ENCODE peak calls at places on chromosomes 5 and 9, in seven cellular contexts. X is tibial nerve, T is heart left ventricle, G is spleen, H is ovary, A is testis, W is A549. U is an unnamed sample.

GRCh38 chr5:55923177-55923872 is 71.4 kb downstream of the IL6ST start:
- DNase-seq in X (no peak), T (peak; percentile 39), G (no peak), H (no peak), A (no peak), W (no peak), U (peak; percentile 83)

GRCh38 chr9:36840895-36841536 is 193.1 kb downstream of the PAX5 start:
- DNase-seq in X (no peak), T (no peak), G (no peak), H (no peak), A (no peak), W (no peak), U (no peak)

GRCh38 chr5:167050568-167051214 is 1240.8 kb upstream of the WWC1 start:
- DNase-seq in X (no peak), T (no peak), G (no peak), H (no peak), A (peak; percentile 61), W (no peak), U (no peak)

GRCh38 chr9:105341784-105342183 is 97.3 kb downstream of the SLC44A1 start:
- DNase-seq in X (no peak), T (no peak), G (no peak), H (no peak), A (no peak), W (no peak), U (no peak)

GRCh38 chr5:102628449-102629175 is 126.5 kb upstream of the PAM start:
- DNase-seq in X (no peak), T (peak; percentile 20), G (no peak), H (no peak), A (no peak), W (no peak), U (no peak)

GRCh38 chr5:143932584-143932983 is 120.6 kb downstream of the HMHB1 start:
- DNase-seq in X (no peak), T (no peak), G (no peak), H (no peak), A (no peak), W (no peak), U (no peak)

GRCh38 chr5:87944553-87945320 is 323.9 kb downstream of the TMEM161B start:
- DNase-seq in X (no peak), T (peak; percentile 43), G (no peak), H (no peak), A (no peak), W (no peak), U (no peak)

GRCh38 chr5:172118891-172119290 is 69.1 kb downstream of the STK10 start:
- DNase-seq in X (no peak), T (no peak), G (no peak), H (no peak), A (peak; percentile 64), W (no peak), U (no peak)

GRCh38 chr5:139517683-139518564 is 35.4 kb upstream of the STING1 start:
- DNase-seq in X (peak; percentile 91), T (peak; percentile 93), G (peak; percentile 99), H (peak; percentile 95), A (peak; percentile 95), W (peak; percentile 89), U (peak; percentile 98)
- TF ChIP-seq POLR2A in X (peak; percentile 63), T (peak; percentile 61), G (peak; percentile 31), H (peak; percentile 60), A (no peak), W (peak; percentile 84), U (no peak)

GRCh38 chr5:177370488-177371119 is 12.9 kb downstream of the RGS14 start:
- DNase-seq in X (peak; percentile 48), T (peak; percentile 70), G (peak; percentile 95), H (peak; percentile 81), A (peak; percentile 84), W (peak; percentile 95), U (no peak)
- TF ChIP-seq CTCF in X (peak; percentile 36), T (peak; percentile 36), G (peak; percentile 46), H (no peak), A (peak; percentile 47), W (peak; percentile 51), U (no peak)

GRCh38 chr5:69166686-69167487 is at the start of gene CCNB1:
- DNase-seq in X (peak; percentile 92), T (peak; percentile 97), G (peak; percentile 100), H (peak; percentile 97), A (peak; percentile 99), W (peak; percentile 98), U (peak; percentile 99)
- TF ChIP-seq POLR2A in X (peak; percentile 38), T (no peak), G (no peak), H (no peak), A (no peak), W (peak; percentile 52), U (no peak)

GRCh38 chr9:34580358-34580757 is 9.2 kb downstream of the CNTFR start:
- DNase-seq in X (no peak), T (no peak), G (peak; percentile 58), H (no peak), A (no peak), W (no peak), U (no peak)
- TF ChIP-seq CTCF in X (no peak), T (no peak), G (no peak), H (no peak), A (no peak), W (no peak), U (no peak)

GRCh38 chr5:177555228-177555627 is 865 bp upstream of the FAM193B start:
- DNase-seq in X (no peak), T (no peak), G (no peak), H (no peak), A (no peak), W (no peak), U (no peak)

GRCh38 chr5:177554474-177555111 is at the start of gene FAM193B:
- DNase-seq in X (peak; percentile 82), T (peak; percentile 93), G (peak; percentile 98), H (peak; percentile 93), A (peak; percentile 95), W (peak; percentile 92), U (peak; percentile 99)

GRCh38 chr5:177557796-177558195 is 3.4 kb upstream of the FAM193B start:
- DNase-seq in X (no peak), T (no peak), G (no peak), H (no peak), A (no peak), W (no peak), U (no peak)

GRCh38 chr5:177555665-177556064 is 1.3 kb upstream of the FAM193B start:
- DNase-seq in X (no peak), T (no peak), G (no peak), H (no peak), A (peak; percentile 54), W (no peak), U (no peak)

DNA sequence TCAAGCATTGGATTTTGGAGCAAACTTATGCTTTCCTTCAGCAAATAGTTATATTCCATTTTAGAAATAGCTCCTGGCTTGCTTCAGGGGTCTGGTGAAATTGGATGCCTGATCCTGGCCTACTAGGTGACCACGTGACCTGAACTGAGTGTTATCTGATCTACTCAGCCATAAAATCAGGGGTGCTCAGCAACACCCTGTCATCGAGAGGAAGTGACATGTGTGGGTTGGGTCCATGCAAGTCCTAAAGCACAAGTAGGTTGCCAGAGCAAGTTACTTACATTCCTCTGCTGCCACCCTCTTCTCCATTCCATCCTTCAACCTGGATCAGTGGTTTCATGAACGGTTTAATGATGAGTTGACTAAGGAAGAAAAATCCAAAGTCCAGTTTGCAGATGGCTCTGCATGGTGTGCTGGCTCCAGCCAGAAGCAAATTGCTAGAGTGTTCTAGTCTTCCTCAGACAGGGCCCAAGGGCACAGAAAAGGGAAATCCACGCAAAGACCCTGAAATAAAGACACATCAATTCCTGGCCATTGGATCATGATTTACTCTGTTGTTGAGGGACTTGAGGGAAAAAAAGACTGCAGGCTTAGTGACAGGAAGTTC is 2.8 kb upstream of the FAM193B start:
- DNase-seq in X (no peak), T (no peak), G (no peak), H (no peak), A (no peak), W (no peak), U (no peak)
- TF ChIP-seq POLR2A in X (no peak), T (no peak), G (no peak), H (no peak), A (no peak), W (no peak), U (no peak)

GRCh38 chr5:181088289-181088688 is 42.7 kb downstream of the OR2V1 start:
- DNase-seq in X (no peak), T (no peak), G (no peak), H (no peak), A (no peak), W (peak; percentile 58), U (no peak)
- TF ChIP-seq CTCF in X (no peak), T (peak; percentile 27), G (no peak), H (no peak), A (no peak), W (peak; percentile 28), U (no peak)

DNA sequence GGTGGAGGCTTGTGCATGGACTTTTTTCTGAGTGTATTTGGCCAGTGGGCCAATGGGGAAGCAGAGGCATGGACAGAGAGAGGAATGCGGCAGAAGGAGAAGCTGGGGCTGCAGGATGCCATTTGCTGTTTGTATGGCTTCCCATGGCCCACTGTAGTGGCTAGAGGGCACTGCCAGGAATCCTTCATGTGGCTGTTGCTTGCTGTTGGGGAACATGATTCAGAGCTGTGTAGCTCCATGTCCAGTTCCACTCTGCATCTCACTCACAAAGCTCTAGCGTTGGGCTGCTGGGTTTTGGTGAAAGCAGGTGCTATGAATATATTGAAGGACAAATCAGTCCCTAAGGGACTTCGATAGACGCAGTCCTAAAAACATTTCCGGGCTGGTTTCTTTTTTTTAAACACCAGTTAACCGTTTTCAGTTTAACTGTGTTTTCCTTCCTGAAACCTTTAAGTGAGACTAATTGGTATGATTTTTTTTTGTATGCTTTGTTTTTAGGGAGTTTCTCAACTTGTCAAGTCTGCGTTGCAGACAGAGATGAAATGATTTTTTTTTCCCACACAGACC is 51.3 kb downstream of the SLC22A5 start:
- DNase-seq in X (no peak), T (no peak), G (peak; percentile 79), H (no peak), A (no peak), W (no peak), U (peak; percentile 85)
- TF ChIP-seq POLR2A in X (no peak), T (no peak), G (peak; percentile 52), H (no peak), A (no peak), W (no peak), U (no peak)

GRCh38 chr5:80739057-80739456 is 84.3 kb upstream of the DHFR start:
- DNase-seq in X (no peak), T (no peak), G (no peak), H (no peak), A (no peak), W (no peak), U (no peak)
- TF ChIP-seq CTCF in X (no peak), T (no peak), G (no peak), H (no peak), A (no peak), W (no peak), U (no peak)